ENCODE peak calls at places on chromosomes 1 and 21, in four cellular contexts. I is K562, P is HepG2, A is HEK293T. B is an unnamed sample.

GRCh38 chr1:151713044-151713443 is 3.6 kb downstream of the CELF3 start:
- DNase-seq in I (no peak), P (no peak), A (no peak), B (no peak)

GRCh38 chr1:15429701-15430149 is 8.5 kb upstream of the CTRC start:
- DNase-seq in I (no peak), P (no peak), A (no peak), B (no peak)

GRCh38 chr1:241706257-241706656 is 54.2 kb downstream of the WDR64 start:
- DNase-seq in I (no peak), P (no peak), A (no peak), B (no peak)

GRCh38 chr1:199855580-199855979 is 171.9 kb upstream of the NR5A2 start:
- DNase-seq in I (no peak), P (no peak), A (no peak), B (no peak)

GRCh38 chr1:165235158-165235776 is 121.2 kb downstream of the LMX1A start:
- DNase-seq in I (no peak), P (no peak), A (peak), B (peak)

GRCh38 chr1:236854602-236854978 is 59.5 kb downstream of the MTR start:
- DNase-seq in I (no peak), P (no peak), A (no peak), B (no peak)

GRCh38 chr1:174262747-174263241 is 103.5 kb downstream of the RABGAP1L start:
- DNase-seq in I (peak), P (peak), A (peak), B (no peak)

GRCh38 chr1:116409751-116410182 is 36.7 kb downstream of the ATP1A1 start:
- DNase-seq in I (no peak), P (no peak), A (no peak), B (no peak)

GRCh38 chr1:67791686-67792475 is 41.4 kb downstream of the GNG12 start:
- DNase-seq in I (no peak), P (no peak), A (no peak), B (no peak)

GRCh38 chr21:21187579-21187978 is 189.4 kb downstream of the NCAM2 start:
- DNase-seq in I (no peak), P (no peak), A (no peak), B (no peak)

GRCh38 chr1:197567442-197567841 is 207.8 kb downstream of the DENND1B start:
- DNase-seq in I (no peak), P (no peak), A (no peak), B (no peak)
- TF ChIP-seq ELF4 in I (no peak), P (no peak), A (no peak), B (no peak)

GRCh38 chr1:43550598-43551246 is 20.0 kb downstream of the PTPRF start:
- DNase-seq in I (peak), P (no peak), A (no peak), B (no peak)

GRCh38 chr1:43552059-43552742 is 21.5 kb downstream of the PTPRF start:
- DNase-seq in I (no peak), P (no peak), A (no peak), B (no peak)

GRCh38 chr1:43552813-43553212 is 22.1 kb downstream of the PTPRF start:
- DNase-seq in I (no peak), P (no peak), A (no peak), B (no peak)

GRCh38 chr1:43549921-43550597 is 19.4 kb downstream of the PTPRF start:
- DNase-seq in I (peak), P (no peak), A (no peak), B (peak)

GRCh38 chr1:43551396-43551888 is 20.8 kb downstream of the PTPRF start:
- DNase-seq in I (no peak), P (no peak), A (no peak), B (no peak)
- TF ChIP-seq ELF4 in I (no peak), P (no peak), A (no peak), B (no peak)

GRCh38 chr1:161350666-161351065 is 17.0 kb downstream of the CFAP126 start:
- DNase-seq in I (no peak), P (no peak), A (no peak), B (no peak)
- TF ChIP-seq ELF4 in I (no peak), P (no peak), A (no peak), B (no peak)

GRCh38 chr1:203480525-203481084 is 5.0 kb downstream of the PRELP start:
- DNase-seq in I (peak), P (no peak), A (peak), B (peak)
- TF ChIP-seq ELF4 in I (no peak), P (no peak), A (no peak), B (no peak)

GRCh38 chr1:179478370-179478769 is 97.4 kb downstream of the NPHS2 start:
- DNase-seq in I (no peak), P (no peak), A (no peak), B (no peak)

GRCh38 chr1:179474713-179475112 is 101.0 kb downstream of the NPHS2 start:
- DNase-seq in I (no peak), P (no peak), A (no peak), B (no peak)

GRCh38 chr1:179476484-179476883 is 99.3 kb downstream of the NPHS2 start:
- DNase-seq in I (no peak), P (no peak), A (no peak), B (no peak)
- TF ChIP-seq ELF4 in I (no peak), P (no peak), A (no peak), B (no peak)

DNA sequence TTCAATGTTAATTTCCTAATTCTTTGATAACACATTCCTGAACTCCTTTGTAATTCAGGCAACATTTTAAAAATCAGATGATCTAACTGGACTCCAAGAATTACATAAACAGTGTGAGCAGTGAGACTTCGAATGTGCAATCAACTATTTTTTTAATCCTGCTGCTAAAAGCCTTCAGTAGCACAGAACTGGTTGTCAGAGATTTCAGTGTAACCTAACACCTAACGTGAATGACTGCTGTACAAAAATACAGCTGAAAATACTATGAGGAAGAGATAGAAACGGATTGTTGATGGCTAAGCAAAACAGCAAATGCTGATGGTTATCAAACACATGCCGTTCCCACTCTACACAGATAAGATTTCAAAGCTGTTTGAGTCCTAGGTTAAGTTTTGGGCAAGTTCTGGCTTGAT is 46.1 kb downstream of the APP start:
- DNase-seq in I (no peak), P (no peak), A (no peak), B (no peak)
- TF ChIP-seq ELF4 in I (no peak), P (no peak), A (no peak), B (no peak)

GRCh38 chr1:22259581-22260282 is 116.8 kb upstream of the WNT4 start:
- DNase-seq in I (no peak), P (no peak), A (no peak), B (no peak)
- TF ChIP-seq ELF4 in I (no peak), P (no peak), A (no peak), B (no peak)